ENCODE peak calls at places on chromosome 7, in four cellular contexts. P is DND-41, N is heart left ventricle, F is cardiac muscle cell. I is an unnamed sample.

GRCh38 chr7:3592438-3593134 is 291.5 kb downstream of the SDK1 start:
- DNase-seq in P (no peak), N (no peak), F (no peak), I (no peak)

GRCh38 chr7:22094413-22095304 is 149.0 kb upstream of the CDCA7L start:
- DNase-seq in P (no peak), N (no peak), F (peak), I (peak)

GRCh38 chr7:77467453-77467852 is 51.3 kb upstream of the GSAP start:
- DNase-seq in P (no peak), N (peak), F (no peak), I (no peak)

GRCh38 chr7:45080265-45080957 is 8.4 kb downstream of the NACAD start:
- DNase-seq in P (no peak), N (no peak), F (peak), I (no peak)

GRCh38 chr7:15821484-15822122 is 135.1 kb upstream of the MEOX2 start:
- DNase-seq in P (no peak), N (no peak), F (peak), I (no peak)

GRCh38 chr7:105389090-105389650 is 449 bp upstream of the SRPK2 start:
- DNase-seq in P (peak), N (peak), F (peak), I (peak)

GRCh38 chr7:2437136-2437535 is 33.7 kb downstream of the CHST12 start:
- DNase-seq in P (no peak), N (no peak), F (no peak), I (no peak)

GRCh38 chr7:28168393-28169158 is 12.0 kb downstream of the JAZF1 start:
- DNase-seq in P (no peak), N (no peak), F (no peak), I (no peak)

GRCh38 chr7:143490719-143491306 is 13.1 kb downstream of the TAS2R41 start:
- DNase-seq in P (no peak), N (peak), F (peak), I (no peak)

GRCh38 chr7:102080003-102080361 is 206.7 kb upstream of the SH2B2 start:
- DNase-seq in P (no peak), N (no peak), F (no peak), I (no peak)

GRCh38 chr7:135209225-135209834 is 2.0 kb downstream of the WDR91 start:
- DNase-seq in P (no peak), N (no peak), F (no peak), I (no peak)

GRCh38 chr7:134686782-134687181 is 40.1 kb downstream of the BPGM start:
- DNase-seq in P (no peak), N (no peak), F (peak), I (no peak)

GRCh38 chr7:40300146-40300655 is 165.4 kb downstream of the SUGCT start:
- DNase-seq in P (no peak), N (no peak), F (no peak), I (no peak)
- H3K27ac ChIP-seq in P (peak), N (no peak), F (no peak), I (no peak)

DNA sequence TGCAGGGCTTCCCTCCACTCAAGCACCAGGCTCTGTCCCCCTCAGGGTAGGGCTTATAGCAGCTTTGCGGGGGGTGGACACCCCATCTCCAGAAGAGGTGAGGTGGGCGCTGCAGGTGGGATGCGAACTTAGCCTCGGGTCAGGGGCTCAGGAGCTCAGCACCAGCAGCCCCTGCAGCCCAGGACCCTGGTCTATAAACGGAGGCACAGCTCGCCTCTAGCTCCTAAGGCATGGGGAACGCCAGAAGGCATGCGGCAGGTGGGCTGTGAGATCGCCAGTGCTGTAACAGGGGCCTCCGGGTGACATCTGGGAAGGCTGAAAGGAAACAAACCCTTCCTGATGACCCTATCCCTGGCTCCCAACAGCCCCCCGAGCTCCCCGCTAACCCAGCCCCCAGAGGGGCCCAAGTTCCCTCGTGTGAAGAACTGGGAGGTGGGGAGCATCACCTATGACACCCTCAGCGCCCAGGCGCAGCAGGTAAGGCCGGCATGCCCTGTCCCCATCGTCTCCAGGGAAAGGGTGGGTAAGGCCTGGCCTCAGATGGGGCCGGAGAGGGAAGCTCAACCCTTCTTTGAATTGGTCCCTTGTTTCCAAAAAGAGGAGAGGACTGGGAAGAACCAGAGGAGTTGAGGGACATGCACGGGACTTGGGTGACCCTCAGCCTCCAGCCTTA is 4.2 kb downstream of the NOS3 start:
- DNase-seq in P (no peak), N (no peak), F (no peak), I (no peak)
- H3K4me3 ChIP-seq in P (no peak), N (peak), F (no peak), I (peak)

DNA sequence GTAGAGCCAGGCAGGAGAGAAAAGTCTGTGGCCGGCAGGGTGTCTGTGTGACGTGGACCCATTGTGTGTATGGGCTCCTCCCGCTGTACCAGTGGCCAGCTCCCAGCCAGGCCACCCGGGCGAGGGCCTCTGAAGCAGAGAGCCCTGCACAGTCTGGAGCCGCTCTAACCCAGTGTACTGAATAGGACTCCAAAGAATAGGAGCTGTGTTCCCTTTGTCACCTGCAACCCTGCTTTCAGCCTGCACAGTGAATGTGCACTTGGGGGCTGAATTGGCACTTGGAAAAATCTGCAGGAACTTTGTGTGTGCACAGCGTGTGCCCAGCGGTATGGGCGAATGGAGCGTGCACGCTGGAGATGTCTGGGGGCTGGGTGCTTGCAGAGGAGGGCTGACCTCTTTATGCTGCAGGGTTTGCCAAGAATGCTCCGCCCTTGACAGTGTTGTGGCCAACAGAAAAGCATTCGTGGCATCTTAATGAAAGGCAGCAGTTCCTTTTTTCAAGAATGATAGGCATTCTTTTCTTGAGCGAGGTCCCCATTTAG is 216.2 kb downstream of the AUTS2 start:
- DNase-seq in P (no peak), N (peak), F (peak), I (no peak)
- H3K27ac ChIP-seq in P (no peak), N (no peak), F (no peak), I (no peak)

GRCh38 chr7:1225462-1226154 is 7.1 kb upstream of the UNCX start:
- DNase-seq in P (no peak), N (no peak), F (peak), I (no peak)

GRCh38 chr7:1224093-1224702 is 8.5 kb upstream of the UNCX start:
- DNase-seq in P (no peak), N (no peak), F (no peak), I (no peak)

GRCh38 chr7:1227071-1227804 is 5.4 kb upstream of the UNCX start:
- DNase-seq in P (no peak), N (no peak), F (no peak), I (no peak)

GRCh38 chr7:1227814-1228534 is 4.7 kb upstream of the UNCX start:
- DNase-seq in P (no peak), N (no peak), F (no peak), I (no peak)

GRCh38 chr7:1226155-1226901 is 6.3 kb upstream of the UNCX start:
- DNase-seq in P (no peak), N (no peak), F (no peak), I (no peak)
- H3K4me3 ChIP-seq in P (no peak), N (no peak), F (no peak), I (no peak)

DNA sequence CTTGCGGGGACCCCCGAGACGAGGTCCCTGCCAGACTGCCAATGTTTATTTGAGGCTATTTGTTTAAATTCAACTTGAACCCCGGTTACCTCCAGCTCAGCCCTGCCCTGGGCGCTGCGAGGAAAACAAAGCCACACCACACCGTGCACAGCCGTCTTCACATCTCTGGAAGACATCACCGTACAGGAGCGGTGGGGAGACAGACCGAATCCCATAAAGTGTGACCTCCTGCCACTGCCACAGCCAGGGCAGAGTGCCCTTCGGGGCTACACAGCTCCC is 40.0 kb downstream of the PRKAG2 start:
- DNase-seq in P (no peak), N (no peak), F (no peak), I (no peak)
- H3K27ac ChIP-seq in P (no peak), N (no peak), F (no peak), I (no peak)